ENCODE peak calls at places on chromosomes 2 and 18, in six cellular contexts. One of them, this sample, is unnamed.

GRCh38 chr2:112916145-112916571 is 5.2 kb downstream of the IL37 start:
- ATAC-seq in HepG2: no peak
- ATAC-seq in GM12878: peak; percentile 42
- ATAC-seq in A549: no peak
- ATAC-seq in upper lobe of left lung: no peak
- ATAC-seq in K562: no peak
- ATAC-seq in this sample: no peak

GRCh38 chr2:26730950-26731349 is 33.1 kb upstream of the SLC35F6 start:
- ATAC-seq in A549: no peak
- ATAC-seq in K562: no peak
- ATAC-seq in HepG2: no peak
- ATAC-seq in GM12878: no peak
- ATAC-seq in upper lobe of left lung: no peak
- ATAC-seq in this sample: no peak

GRCh38 chr2:200845669-200846325 is 18.7 kb downstream of the CLK1 start:
- ATAC-seq in GM12878: no peak
- ATAC-seq in HepG2: no peak
- ATAC-seq in K562: peak; percentile 21
- ATAC-seq in upper lobe of left lung: no peak
- ATAC-seq in A549: no peak
- ATAC-seq in this sample: no peak

GRCh38 chr2:16682431-16683130 is 16.9 kb upstream of the CYRIA start:
- ATAC-seq in GM12878: no peak
- ATAC-seq in K562: no peak
- ATAC-seq in upper lobe of left lung: no peak
- ATAC-seq in HepG2: no peak
- ATAC-seq in A549: no peak
- ATAC-seq in this sample: peak; percentile 79

GRCh38 chr18:45670281-45670962 is 53.6 kb upstream of the SLC14A1 start:
- ATAC-seq in A549: no peak
- ATAC-seq in K562: peak; percentile 93
- ATAC-seq in GM12878: peak; percentile 28
- ATAC-seq in HepG2: no peak
- ATAC-seq in upper lobe of left lung: peak; percentile 34
- ATAC-seq in this sample: peak; percentile 42

GRCh38 chr2:239903210-239903609 is 121.9 kb downstream of the NDUFA10 start:
- ATAC-seq in HepG2: no peak
- ATAC-seq in GM12878: no peak
- ATAC-seq in A549: no peak
- ATAC-seq in K562: no peak
- ATAC-seq in upper lobe of left lung: peak; percentile 17
- ATAC-seq in this sample: no peak

GRCh38 chr2:217530399-217531100 is 472.2 kb downstream of the TNS1 start:
- ATAC-seq in HepG2: peak; percentile 68
- ATAC-seq in K562: no peak
- ATAC-seq in GM12878: no peak
- ATAC-seq in A549: no peak
- ATAC-seq in upper lobe of left lung: no peak
- ATAC-seq in this sample: no peak

GRCh38 chr2:234405472-234405871 is 91.4 kb downstream of the ARL4C start:
- ATAC-seq in K562: no peak
- ATAC-seq in upper lobe of left lung: no peak
- ATAC-seq in GM12878: no peak
- ATAC-seq in HepG2: peak; percentile 35
- ATAC-seq in A549: no peak
- ATAC-seq in this sample: no peak

GRCh38 chr18:74064510-74064909 is 83.1 kb downstream of the FBXO15 start:
- ATAC-seq in K562: no peak
- ATAC-seq in GM12878: no peak
- ATAC-seq in upper lobe of left lung: peak; percentile 34
- ATAC-seq in HepG2: no peak
- ATAC-seq in A549: no peak
- ATAC-seq in this sample: no peak

GRCh38 chr2:221502270-221502973 is 69.7 kb downstream of the EPHA4 start:
- ATAC-seq in upper lobe of left lung: no peak
- ATAC-seq in GM12878: no peak
- ATAC-seq in K562: no peak
- ATAC-seq in HepG2: no peak
- ATAC-seq in A549: no peak
- ATAC-seq in this sample: no peak

GRCh38 chr2:95041060-95041823 is 15.7 kb downstream of the MAL start:
- ATAC-seq in upper lobe of left lung: no peak
- ATAC-seq in HepG2: no peak
- ATAC-seq in GM12878: peak; percentile 66
- ATAC-seq in K562: no peak
- ATAC-seq in A549: no peak
- ATAC-seq in this sample: no peak

GRCh38 chr2:237456200-237456731 is 30.8 kb upstream of the MLPH start:
- ATAC-seq in A549: no peak
- ATAC-seq in upper lobe of left lung: peak; percentile 51
- ATAC-seq in HepG2: no peak
- ATAC-seq in K562: no peak
- ATAC-seq in GM12878: no peak
- ATAC-seq in this sample: peak; percentile 90

GRCh38 chr2:69997296-69998184 is 36.1 kb upstream of the ASPRV1 start:
- ATAC-seq in HepG2: no peak
- ATAC-seq in K562: peak; percentile 93
- ATAC-seq in A549: peak; percentile 86
- ATAC-seq in upper lobe of left lung: no peak
- ATAC-seq in GM12878: no peak
- ATAC-seq in this sample: no peak

GRCh38 chr2:38152093-38152492 is 76.1 kb upstream of the CYP1B1 start:
- ATAC-seq in HepG2: no peak
- ATAC-seq in K562: no peak
- ATAC-seq in A549: no peak
- ATAC-seq in GM12878: no peak
- ATAC-seq in upper lobe of left lung: no peak
- ATAC-seq in this sample: no peak

GRCh38 chr2:127134833-127135830 is 28.2 kb upstream of the BIN1 start:
- ATAC-seq in GM12878: peak; percentile 62
- ATAC-seq in HepG2: peak; percentile 56
- ATAC-seq in K562: peak; percentile 71
- ATAC-seq in A549: no peak
- ATAC-seq in upper lobe of left lung: no peak
- ATAC-seq in this sample: no peak

GRCh38 chr2:240217431-240218301 is 77.2 kb upstream of the OTOS start:
- ATAC-seq in GM12878: peak; percentile 38
- ATAC-seq in upper lobe of left lung: no peak
- ATAC-seq in A549: peak; percentile 31
- ATAC-seq in HepG2: no peak
- ATAC-seq in K562: peak; percentile 76
- ATAC-seq in this sample: no peak

GRCh38 chr2:197158138-197158537 is 152.4 kb downstream of the ANKRD44 start:
- ATAC-seq in GM12878: peak; percentile 54
- ATAC-seq in upper lobe of left lung: no peak
- ATAC-seq in HepG2: no peak
- ATAC-seq in K562: no peak
- ATAC-seq in A549: no peak
- ATAC-seq in this sample: no peak

GRCh38 chr18:13264986-13265900 is 46.7 kb downstream of the LDLRAD4 start:
- ATAC-seq in GM12878: no peak
- ATAC-seq in A549: no peak
- ATAC-seq in HepG2: no peak
- ATAC-seq in K562: no peak
- ATAC-seq in upper lobe of left lung: no peak
- ATAC-seq in this sample: no peak

GRCh38 chr2:111627256-111627655 is 256.7 kb downstream of the ANAPC1 start:
- ATAC-seq in K562: no peak
- ATAC-seq in HepG2: no peak
- ATAC-seq in upper lobe of left lung: no peak
- ATAC-seq in GM12878: no peak
- ATAC-seq in A549: no peak
- ATAC-seq in this sample: no peak

GRCh38 chr2:42931818-42932195 is 139.4 kb upstream of the HAAO start:
- ATAC-seq in upper lobe of left lung: no peak
- ATAC-seq in A549: no peak
- ATAC-seq in K562: no peak
- ATAC-seq in GM12878: no peak
- ATAC-seq in HepG2: no peak
- ATAC-seq in this sample: no peak

GRCh38 chr2:130289780-130290179 is 52.9 kb upstream of the IMP4 start:
- ATAC-seq in HepG2: no peak
- ATAC-seq in K562: no peak
- ATAC-seq in A549: no peak
- ATAC-seq in upper lobe of left lung: no peak
- ATAC-seq in GM12878: no peak
- ATAC-seq in this sample: no peak

GRCh38 chr2:175414872-175415487 is 233.5 kb upstream of the ATP5MC3 start:
- ATAC-seq in K562: peak; percentile 95
- ATAC-seq in GM12878: peak; percentile 81
- ATAC-seq in A549: peak; percentile 88
- ATAC-seq in HepG2: peak; percentile 97
- ATAC-seq in upper lobe of left lung: no peak
- ATAC-seq in this sample: no peak

GRCh38 chr2:235614176-235614860 is 120.5 kb downstream of the AGAP1 start:
- ATAC-seq in K562: no peak
- ATAC-seq in A549: no peak
- ATAC-seq in HepG2: peak; percentile 65
- ATAC-seq in upper lobe of left lung: no peak
- ATAC-seq in GM12878: no peak
- ATAC-seq in this sample: no peak

GRCh38 chr2:208192611-208193248 is 2.9 kb upstream of the C2orf80 start:
- ATAC-seq in GM12878: no peak
- ATAC-seq in A549: no peak
- ATAC-seq in K562: no peak
- ATAC-seq in upper lobe of left lung: no peak
- ATAC-seq in HepG2: no peak
- ATAC-seq in this sample: no peak

GRCh38 chr2:199928226-199928625 is 17.1 kb downstream of the C2orf69 start:
- ATAC-seq in A549: no peak
- ATAC-seq in GM12878: no peak
- ATAC-seq in HepG2: no peak
- ATAC-seq in upper lobe of left lung: no peak
- ATAC-seq in K562: no peak
- ATAC-seq in this sample: no peak

GRCh38 chr18:48943736-48944527 is 6.8 kb downstream of the SMAD7 start:
- ATAC-seq in K562: no peak
- ATAC-seq in upper lobe of left lung: no peak
- ATAC-seq in GM12878: no peak
- ATAC-seq in A549: no peak
- ATAC-seq in HepG2: no peak
- ATAC-seq in this sample: no peak

GRCh38 chr2:205764502-205764815 is 82.2 kb downstream of the NRP2 start:
- ATAC-seq in HepG2: no peak
- ATAC-seq in A549: no peak
- ATAC-seq in upper lobe of left lung: no peak
- ATAC-seq in K562: no peak
- ATAC-seq in GM12878: no peak
- ATAC-seq in this sample: no peak

GRCh38 chr2:60515751-60516226 is 37.7 kb downstream of the BCL11A start:
- ATAC-seq in HepG2: no peak
- ATAC-seq in upper lobe of left lung: peak; percentile 62
- ATAC-seq in GM12878: peak; percentile 94
- ATAC-seq in K562: peak; percentile 44
- ATAC-seq in A549: no peak
- ATAC-seq in this sample: no peak

GRCh38 chr2:105409717-105410116 is 10.9 kb upstream of the FHL2 start:
- ATAC-seq in HepG2: no peak
- ATAC-seq in K562: no peak
- ATAC-seq in upper lobe of left lung: no peak
- ATAC-seq in A549: peak; percentile 62
- ATAC-seq in GM12878: no peak
- ATAC-seq in this sample: peak; percentile 95

GRCh38 chr2:240646061-240646899 is 21.0 kb downstream of the GPR35 start:
- ATAC-seq in upper lobe of left lung: no peak
- ATAC-seq in A549: no peak
- ATAC-seq in GM12878: no peak
- ATAC-seq in K562: no peak
- ATAC-seq in HepG2: no peak
- ATAC-seq in this sample: no peak

DNA sequence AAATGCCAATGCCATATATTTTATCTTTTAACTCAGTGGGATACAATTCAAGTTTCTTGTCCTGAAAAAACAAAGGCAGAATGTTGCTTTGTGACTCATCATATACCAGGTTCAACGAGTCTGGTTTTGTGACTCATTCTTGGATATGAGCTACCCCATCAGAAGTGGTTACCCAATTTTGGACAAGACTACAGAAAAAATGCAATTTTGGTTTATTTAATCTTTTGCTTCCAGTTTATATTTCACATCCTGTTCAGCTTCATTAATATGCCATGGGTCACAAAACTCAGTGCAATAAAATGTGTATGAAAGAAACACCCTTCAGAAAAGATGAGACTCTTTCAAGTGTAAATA is 25.0 kb downstream of the FN1 start:
- ATAC-seq in HepG2: no peak
- ATAC-seq in A549: peak; percentile 86
- ATAC-seq in GM12878: peak; percentile 72
- ATAC-seq in upper lobe of left lung: no peak
- ATAC-seq in K562: no peak
- ATAC-seq in this sample: peak; percentile 88
- TF ChIP-seq EP300 in HepG2: no peak
- TF ChIP-seq EP300 in A549: peak; percentile 82
- TF ChIP-seq EP300 in GM12878: no peak
- TF ChIP-seq EP300 in upper lobe of left lung: no peak
- TF ChIP-seq EP300 in K562: no peak
- TF ChIP-seq EP300 in this sample: no peak

DNA sequence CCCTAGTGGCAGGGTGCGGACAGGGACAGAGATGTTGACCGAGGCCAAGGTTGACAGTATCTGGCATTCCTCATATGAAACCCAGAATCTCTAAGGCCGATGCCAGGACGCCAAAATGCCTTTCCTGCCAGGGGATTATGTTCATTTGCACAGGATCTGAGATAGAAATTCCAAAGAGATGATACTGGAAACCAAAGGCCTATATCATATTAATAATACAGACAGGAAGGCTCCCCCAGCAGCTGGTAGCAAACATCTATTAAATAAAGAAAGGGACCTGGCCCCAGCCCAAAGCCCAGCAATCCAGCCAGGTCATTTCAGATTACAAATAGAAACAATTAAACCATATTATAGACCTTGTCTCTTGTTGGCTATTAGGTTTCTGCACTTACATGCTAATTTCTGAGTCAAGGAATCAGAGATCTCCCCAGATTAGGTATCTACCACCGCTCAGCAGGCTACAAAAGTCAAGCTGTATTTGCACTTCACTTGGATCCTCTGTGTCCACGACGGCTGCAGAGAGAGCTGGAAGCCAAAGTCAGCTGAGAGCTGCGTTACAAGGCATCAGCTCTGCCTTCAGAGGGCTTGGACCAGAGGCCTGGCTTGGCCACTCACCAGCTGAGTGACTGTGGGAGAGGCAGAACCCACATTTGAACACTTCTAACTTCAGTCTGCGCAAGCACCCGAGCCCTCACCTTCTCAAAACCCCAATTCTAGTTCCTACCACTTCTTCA is 269.3 kb upstream of the SIX2 start:
- ATAC-seq in K562: no peak
- ATAC-seq in HepG2: no peak
- ATAC-seq in GM12878: no peak
- ATAC-seq in A549: no peak
- ATAC-seq in upper lobe of left lung: no peak
- ATAC-seq in this sample: no peak
- TF ChIP-seq EP300 in K562: no peak
- TF ChIP-seq EP300 in HepG2: no peak
- TF ChIP-seq EP300 in GM12878: no peak
- TF ChIP-seq EP300 in A549: no peak
- TF ChIP-seq EP300 in upper lobe of left lung: no peak
- TF ChIP-seq EP300 in this sample: no peak

GRCh38 chr2:226411727-226412360 is 387.8 kb downstream of the IRS1 start:
- ATAC-seq in A549: peak; percentile 78
- ATAC-seq in GM12878: no peak
- ATAC-seq in upper lobe of left lung: no peak
- ATAC-seq in HepG2: peak; percentile 96
- ATAC-seq in K562: no peak
- ATAC-seq in this sample: no peak
- TF ChIP-seq EP300 in A549: peak; percentile 46
- TF ChIP-seq EP300 in GM12878: no peak
- TF ChIP-seq EP300 in upper lobe of left lung: no peak
- TF ChIP-seq EP300 in HepG2: peak; percentile 92
- TF ChIP-seq EP300 in K562: no peak
- TF ChIP-seq EP300 in this sample: no peak

GRCh38 chr18:24627644-24628315 is 167.3 kb downstream of the HRH4 start:
- ATAC-seq in GM12878: no peak
- ATAC-seq in upper lobe of left lung: no peak
- ATAC-seq in HepG2: no peak
- ATAC-seq in A549: no peak
- ATAC-seq in K562: no peak
- ATAC-seq in this sample: no peak
- TF ChIP-seq EP300 in GM12878: no peak
- TF ChIP-seq EP300 in upper lobe of left lung: no peak
- TF ChIP-seq EP300 in HepG2: no peak
- TF ChIP-seq EP300 in A549: no peak
- TF ChIP-seq EP300 in K562: no peak
- TF ChIP-seq EP300 in this sample: no peak